ENCODE peak calls at places on chromosome 17, in six cellular contexts. One of them, this sample, is unnamed.

GRCh38 chr17:40097931-40098845 is 2.2 kb downstream of the NR1D1 start:
- DNase-seq in breast epithelium: no peak
- DNase-seq in cardiac muscle cell: peak
- DNase-seq in AG04450: no peak
- DNase-seq in CD8-positive, alpha-beta T cell: no peak
- DNase-seq in kidney: peak
- DNase-seq in this sample: no peak

GRCh38 chr17:35121315-35121714 is at the start of gene FNDC8:
- DNase-seq in kidney: no peak
- DNase-seq in breast epithelium: no peak
- DNase-seq in CD8-positive, alpha-beta T cell: no peak
- DNase-seq in AG04450: no peak
- DNase-seq in cardiac muscle cell: no peak
- DNase-seq in this sample: no peak

GRCh38 chr17:66564992-66565465 is 262.6 kb downstream of the PRKCA start:
- DNase-seq in kidney: no peak
- DNase-seq in AG04450: no peak
- DNase-seq in breast epithelium: no peak
- DNase-seq in cardiac muscle cell: peak
- DNase-seq in CD8-positive, alpha-beta T cell: no peak
- DNase-seq in this sample: no peak

GRCh38 chr17:65857713-65858112 is 296.3 kb upstream of the AXIN2 start:
- DNase-seq in kidney: no peak
- DNase-seq in breast epithelium: no peak
- DNase-seq in cardiac muscle cell: no peak
- DNase-seq in CD8-positive, alpha-beta T cell: no peak
- DNase-seq in AG04450: no peak
- DNase-seq in this sample: no peak

GRCh38 chr17:72118588-72119279 is 2.1 kb upstream of the SOX9 start:
- DNase-seq in AG04450: peak
- DNase-seq in CD8-positive, alpha-beta T cell: no peak
- DNase-seq in breast epithelium: peak
- DNase-seq in kidney: no peak
- DNase-seq in cardiac muscle cell: peak
- DNase-seq in this sample: no peak

GRCh38 chr17:40355123-40355803 is 9.3 kb downstream of the GJD3 start:
- DNase-seq in CD8-positive, alpha-beta T cell: peak
- DNase-seq in breast epithelium: peak
- DNase-seq in cardiac muscle cell: peak
- DNase-seq in AG04450: no peak
- DNase-seq in kidney: peak
- DNase-seq in this sample: peak

GRCh38 chr17:67413399-67413798 is 36.3 kb downstream of the PITPNC1 start:
- DNase-seq in kidney: no peak
- DNase-seq in breast epithelium: no peak
- DNase-seq in AG04450: no peak
- DNase-seq in CD8-positive, alpha-beta T cell: no peak
- DNase-seq in cardiac muscle cell: no peak
- DNase-seq in this sample: no peak

GRCh38 chr17:9350083-9350482 is 225.5 kb downstream of the STX8 start:
- DNase-seq in kidney: no peak
- DNase-seq in breast epithelium: no peak
- DNase-seq in AG04450: peak
- DNase-seq in CD8-positive, alpha-beta T cell: no peak
- DNase-seq in cardiac muscle cell: peak
- DNase-seq in this sample: no peak

GRCh38 chr17:69575346-69575761 is 160.9 kb downstream of the MAP2K6 start:
- DNase-seq in kidney: no peak
- DNase-seq in cardiac muscle cell: peak
- DNase-seq in breast epithelium: no peak
- DNase-seq in AG04450: peak
- DNase-seq in CD8-positive, alpha-beta T cell: no peak
- DNase-seq in this sample: no peak

GRCh38 chr17:30905742-30906100 is 317 bp downstream of the TEFM start:
- DNase-seq in AG04450: no peak
- DNase-seq in cardiac muscle cell: peak
- DNase-seq in CD8-positive, alpha-beta T cell: no peak
- DNase-seq in kidney: no peak
- DNase-seq in breast epithelium: no peak
- DNase-seq in this sample: no peak

GRCh38 chr17:77087650-77088454 is 52.9 kb upstream of the SEC14L1 start:
- DNase-seq in breast epithelium: no peak
- DNase-seq in cardiac muscle cell: no peak
- DNase-seq in AG04450: no peak
- DNase-seq in kidney: no peak
- DNase-seq in CD8-positive, alpha-beta T cell: no peak
- DNase-seq in this sample: no peak

GRCh38 chr17:79572136-79572915 is 38.5 kb downstream of the RBFOX3 start:
- DNase-seq in kidney: peak
- DNase-seq in AG04450: no peak
- DNase-seq in breast epithelium: no peak
- DNase-seq in cardiac muscle cell: no peak
- DNase-seq in CD8-positive, alpha-beta T cell: no peak
- DNase-seq in this sample: no peak

GRCh38 chr17:66423436-66423922 is 121.1 kb downstream of the PRKCA start:
- DNase-seq in CD8-positive, alpha-beta T cell: no peak
- DNase-seq in AG04450: no peak
- DNase-seq in kidney: no peak
- DNase-seq in breast epithelium: no peak
- DNase-seq in cardiac muscle cell: no peak
- DNase-seq in this sample: no peak

GRCh38 chr17:74444406-74444805 is 12.5 kb downstream of the GPRC5C start:
- DNase-seq in kidney: peak
- DNase-seq in AG04450: no peak
- DNase-seq in cardiac muscle cell: peak
- DNase-seq in CD8-positive, alpha-beta T cell: no peak
- DNase-seq in breast epithelium: no peak
- DNase-seq in this sample: no peak

GRCh38 chr17:48101012-48101720 is at the start of gene CBX1:
- DNase-seq in kidney: peak
- DNase-seq in cardiac muscle cell: peak
- DNase-seq in breast epithelium: peak
- DNase-seq in AG04450: peak
- DNase-seq in CD8-positive, alpha-beta T cell: peak
- DNase-seq in this sample: peak

GRCh38 chr17:45131616-45132301 is 556 bp downstream of the PLCD3 start:
- DNase-seq in kidney: peak
- DNase-seq in cardiac muscle cell: peak
- DNase-seq in AG04450: no peak
- DNase-seq in breast epithelium: no peak
- DNase-seq in CD8-positive, alpha-beta T cell: no peak
- DNase-seq in this sample: peak

GRCh38 chr17:38317081-38317480 is 20.1 kb downstream of the MRPL45 start:
- DNase-seq in AG04450: no peak
- DNase-seq in cardiac muscle cell: no peak
- DNase-seq in breast epithelium: no peak
- DNase-seq in kidney: no peak
- DNase-seq in CD8-positive, alpha-beta T cell: no peak
- DNase-seq in this sample: no peak

GRCh38 chr17:9646556-9646905 is 1.2 kb downstream of the USP43 start:
- DNase-seq in cardiac muscle cell: no peak
- DNase-seq in AG04450: no peak
- DNase-seq in breast epithelium: no peak
- DNase-seq in CD8-positive, alpha-beta T cell: no peak
- DNase-seq in kidney: no peak
- DNase-seq in this sample: no peak

GRCh38 chr17:44672479-44673093 is 16.3 kb downstream of the MEIOC start:
- DNase-seq in cardiac muscle cell: peak
- DNase-seq in kidney: no peak
- DNase-seq in breast epithelium: no peak
- DNase-seq in AG04450: no peak
- DNase-seq in CD8-positive, alpha-beta T cell: no peak
- DNase-seq in this sample: no peak

GRCh38 chr17:42277342-42277712 is 1.1 kb upstream of the STAT5B start:
- DNase-seq in breast epithelium: no peak
- DNase-seq in kidney: no peak
- DNase-seq in cardiac muscle cell: no peak
- DNase-seq in CD8-positive, alpha-beta T cell: no peak
- DNase-seq in AG04450: no peak
- DNase-seq in this sample: no peak
- H3K27ac ChIP-seq in breast epithelium: peak
- H3K27ac ChIP-seq in kidney: peak
- H3K27ac ChIP-seq in cardiac muscle cell: no peak
- H3K27ac ChIP-seq in CD8-positive, alpha-beta T cell: no peak
- H3K27ac ChIP-seq in AG04450: no peak
- H3K27ac ChIP-seq in this sample: peak

GRCh38 chr17:4263282-4264215 is at the start of gene ANKFY1:
- DNase-seq in kidney: peak
- DNase-seq in CD8-positive, alpha-beta T cell: peak
- DNase-seq in AG04450: peak
- DNase-seq in breast epithelium: peak
- DNase-seq in cardiac muscle cell: peak
- DNase-seq in this sample: peak
- TF ChIP-seq CTCF in kidney: peak
- TF ChIP-seq CTCF in CD8-positive, alpha-beta T cell: no peak
- TF ChIP-seq CTCF in AG04450: peak
- TF ChIP-seq CTCF in breast epithelium: no peak
- TF ChIP-seq CTCF in cardiac muscle cell: no peak
- TF ChIP-seq CTCF in this sample: no peak

DNA sequence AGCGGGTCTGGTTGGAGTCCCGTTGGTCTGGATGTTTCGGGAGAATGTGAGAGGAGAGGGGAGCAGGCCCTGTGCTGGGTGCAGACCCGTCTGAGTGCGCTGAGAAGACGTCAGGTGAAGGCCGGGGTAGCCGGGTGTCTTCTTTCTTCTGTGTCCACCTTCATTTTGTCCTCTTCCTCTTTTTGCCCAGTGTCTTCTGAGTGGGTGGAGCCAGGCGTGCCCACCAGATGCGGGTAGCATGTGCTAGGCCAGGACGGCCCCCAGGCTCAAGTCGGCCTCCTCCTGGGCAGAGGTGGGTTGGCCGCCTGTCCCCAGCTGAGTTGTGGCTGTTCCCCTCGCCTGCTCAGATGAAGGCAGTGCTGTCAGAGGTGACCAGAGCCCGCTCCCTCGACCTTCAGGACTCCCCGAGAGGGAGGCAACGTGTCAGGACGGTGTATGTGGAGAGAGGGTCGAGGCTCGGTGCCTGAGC is 3.5 kb downstream of the METRNL start:
- DNase-seq in cardiac muscle cell: no peak
- DNase-seq in CD8-positive, alpha-beta T cell: no peak
- DNase-seq in kidney: no peak
- DNase-seq in breast epithelium: no peak
- DNase-seq in AG04450: no peak
- DNase-seq in this sample: no peak
- H3K27ac ChIP-seq in cardiac muscle cell: no peak
- H3K27ac ChIP-seq in CD8-positive, alpha-beta T cell: peak
- H3K27ac ChIP-seq in kidney: peak
- H3K27ac ChIP-seq in breast epithelium: peak
- H3K27ac ChIP-seq in AG04450: peak
- H3K27ac ChIP-seq in this sample: no peak

DNA sequence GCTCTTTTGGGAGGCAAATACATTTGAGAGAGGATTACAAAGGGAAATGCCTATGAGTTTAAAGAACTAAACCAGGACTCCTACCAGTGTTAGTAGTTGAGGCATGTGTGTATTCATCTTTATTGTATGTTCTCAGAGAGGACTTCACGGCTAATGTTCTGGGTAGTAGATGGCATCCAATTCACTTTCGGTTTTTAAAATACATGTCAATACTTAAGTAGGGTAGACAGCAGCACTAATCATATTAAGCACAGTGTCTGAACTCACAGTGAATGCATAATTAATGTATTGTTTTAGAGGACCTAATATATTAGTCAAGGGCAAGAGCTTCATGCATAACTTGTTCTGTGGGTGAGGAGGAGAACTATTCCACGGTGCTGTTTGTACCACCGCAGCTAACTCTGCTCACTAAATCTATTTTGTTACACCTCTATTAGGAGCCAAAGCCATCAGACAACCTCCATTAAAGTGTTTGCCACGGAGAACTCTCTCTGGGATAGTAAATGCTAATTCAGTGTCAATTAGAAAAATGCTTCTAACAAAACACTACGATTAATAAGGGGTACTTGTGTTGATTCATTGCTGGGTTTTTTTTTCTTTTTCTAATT is 56.3 kb downstream of the COX10 start:
- DNase-seq in AG04450: no peak
- DNase-seq in cardiac muscle cell: no peak
- DNase-seq in CD8-positive, alpha-beta T cell: no peak
- DNase-seq in kidney: no peak
- DNase-seq in breast epithelium: no peak
- DNase-seq in this sample: no peak
- TF ChIP-seq CTCF in AG04450: no peak
- TF ChIP-seq CTCF in cardiac muscle cell: no peak
- TF ChIP-seq CTCF in CD8-positive, alpha-beta T cell: no peak
- TF ChIP-seq CTCF in kidney: no peak
- TF ChIP-seq CTCF in breast epithelium: no peak
- TF ChIP-seq CTCF in this sample: no peak

DNA sequence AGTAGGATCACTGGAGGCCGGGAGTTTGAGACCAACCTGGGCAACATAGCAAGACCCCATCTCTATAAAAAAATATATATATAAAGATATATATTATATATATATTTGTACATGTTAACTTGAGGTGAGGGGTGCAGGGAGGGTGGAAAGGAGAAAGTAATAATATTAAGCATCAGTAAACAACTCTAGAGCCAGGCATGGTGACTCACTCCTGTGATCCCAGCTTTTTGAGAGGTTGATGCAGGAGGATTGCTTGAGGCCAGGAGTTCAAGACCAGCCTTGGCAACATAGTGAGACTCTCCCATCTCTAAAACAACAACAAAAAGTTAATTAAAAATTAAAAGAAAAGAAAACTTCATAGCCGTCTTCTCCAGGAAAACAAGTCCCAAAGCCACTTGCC is 61.7 kb upstream of the SMURF2 start:
- DNase-seq in cardiac muscle cell: no peak
- DNase-seq in CD8-positive, alpha-beta T cell: no peak
- DNase-seq in breast epithelium: no peak
- DNase-seq in kidney: no peak
- DNase-seq in AG04450: no peak
- DNase-seq in this sample: no peak
- H3K27ac ChIP-seq in cardiac muscle cell: no peak
- H3K27ac ChIP-seq in CD8-positive, alpha-beta T cell: no peak
- H3K27ac ChIP-seq in breast epithelium: peak
- H3K27ac ChIP-seq in kidney: no peak
- H3K27ac ChIP-seq in AG04450: peak
- H3K27ac ChIP-seq in this sample: no peak

DNA sequence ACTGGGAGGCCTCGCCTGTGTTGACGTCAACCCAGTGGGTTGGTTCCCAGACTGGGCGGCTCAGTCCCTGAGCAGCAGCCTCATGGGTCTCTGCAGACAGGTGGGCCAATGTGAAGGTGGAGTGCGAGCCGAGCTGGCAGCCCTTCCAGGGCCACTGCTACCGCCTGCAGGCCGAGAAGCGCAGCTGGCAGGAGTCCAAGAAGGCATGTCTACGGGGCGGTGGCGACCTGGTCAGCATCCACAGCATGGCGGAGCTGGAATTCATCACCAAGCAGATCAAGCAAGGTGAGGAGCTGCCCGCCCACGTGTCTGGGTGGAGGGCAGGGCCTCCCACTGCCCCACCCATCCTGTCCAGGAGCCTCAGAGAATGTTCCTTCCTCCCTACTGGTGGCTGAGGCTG is 44.1 kb downstream of the MRC2 start:
- DNase-seq in cardiac muscle cell: no peak
- DNase-seq in CD8-positive, alpha-beta T cell: no peak
- DNase-seq in kidney: peak
- DNase-seq in AG04450: no peak
- DNase-seq in breast epithelium: no peak
- DNase-seq in this sample: no peak
- TF ChIP-seq CTCF in cardiac muscle cell: no peak
- TF ChIP-seq CTCF in CD8-positive, alpha-beta T cell: no peak
- TF ChIP-seq CTCF in kidney: no peak
- TF ChIP-seq CTCF in AG04450: no peak
- TF ChIP-seq CTCF in breast epithelium: no peak
- TF ChIP-seq CTCF in this sample: no peak